ENCODE peak calls at places on chromosome 7, in seven cellular contexts. F is RWPE1; C is stimulated activated CD4-positive, alpha-beta T cell treated with anti-CD3 and anti-CD28 coated beads, Interleukin-12 subunit alpha, Interleukin-12 subunit beta, amount 100 ng/mL, for 48 hours; A is Daoy; L is GM13977; T is myocyte; E is upper lobe of right lung. K is an unnamed sample.

GRCh38 chr7:75963383-75963995 is 30.9 kb downstream of the TMEM120A start:
- DNase-seq in F (no peak), C (no peak), A (no peak), L (no peak), T (no peak), E (no peak), K (no peak)

GRCh38 chr7:100632951-100633717 is 8.2 kb downstream of the TFR2 start:
- DNase-seq in F (peak), C (peak), A (peak), L (peak), T (no peak), E (peak), K (no peak)

GRCh38 chr7:29177963-29178612 is 16.5 kb upstream of the CHN2 start:
- DNase-seq in F (no peak), C (no peak), A (peak), L (no peak), T (no peak), E (peak), K (peak)

GRCh38 chr7:105580022-105580740 is 1.1 kb downstream of the EFCAB10 start:
- DNase-seq in F (no peak), C (no peak), A (peak), L (no peak), T (no peak), E (no peak), K (no peak)

GRCh38 chr7:50626286-50626685 is 61.1 kb upstream of the DDC start:
- DNase-seq in F (no peak), C (no peak), A (no peak), L (no peak), T (no peak), E (peak), K (no peak)

GRCh38 chr7:66140924-66141323 is 26.3 kb downstream of the CRCP start:
- DNase-seq in F (peak), C (no peak), A (peak), L (no peak), T (peak), E (peak), K (peak)

GRCh38 chr7:19369806-19370205 is 224.6 kb upstream of the FERD3L start:
- DNase-seq in F (no peak), C (no peak), A (no peak), L (no peak), T (no peak), E (no peak), K (no peak)

GRCh38 chr7:44979481-44980392 is 922 bp upstream of the MYO1G start:
- DNase-seq in F (peak), C (no peak), A (peak), L (no peak), T (no peak), E (no peak), K (no peak)

GRCh38 chr7:72405389-72405788 is 6.7 kb downstream of the CALN1 start:
- DNase-seq in F (peak), C (no peak), A (peak), L (no peak), T (peak), E (peak), K (peak)

GRCh38 chr7:149436358-149436757 is 24.5 kb downstream of the ZNF777 start:
- DNase-seq in F (no peak), C (no peak), A (no peak), L (no peak), T (no peak), E (no peak), K (no peak)

GRCh38 chr7:371779-372545 is 82.0 kb downstream of the FOXL3 start:
- DNase-seq in F (no peak), C (no peak), A (no peak), L (no peak), T (no peak), E (peak), K (no peak)

GRCh38 chr7:126727930-126728331 is 524.8 kb downstream of the GRM8 start:
- DNase-seq in F (peak), C (no peak), A (peak), L (no peak), T (peak), E (no peak), K (peak)

GRCh38 chr7:2159176-2159520 is 73.6 kb downstream of the MAD1L1 start:
- DNase-seq in F (no peak), C (no peak), A (no peak), L (no peak), T (no peak), E (peak), K (no peak)

GRCh38 chr7:101555921-101556275 is 73.2 kb downstream of the MYL10 start:
- DNase-seq in F (no peak), C (no peak), A (no peak), L (peak), T (no peak), E (peak), K (no peak)

GRCh38 chr7:101747758-101748345 is 69.6 kb upstream of the CUX1 start:
- DNase-seq in F (no peak), C (no peak), A (no peak), L (no peak), T (no peak), E (no peak), K (no peak)

K was measured in epithelial cell of prostate.